ENCODE peak calls at places on chromosomes 6 and 20, in six cellular contexts. Y is Daoy, G is NCI-H2029, S is WERI-Rb-1, K is astrocyte of the cerebellum, P is posterior vena cava. N is an unnamed sample.

GRCh38 chr20:19802492-19803158 is 44.6 kb downstream of the RIN2 start:
- DNase-seq in S (peak; percentile 45), G (no peak), P (no peak), K (no peak), Y (peak; percentile 58), N (peak; percentile 73)

GRCh38 chr6:30685157-30685976 is 1.1 kb downstream of the PPP1R18 start:
- DNase-seq in P (peak; percentile 80), S (no peak), G (no peak), K (no peak), Y (peak; percentile 56), N (peak; percentile 58)

GRCh38 chr6:163958646-163959045 is 544.1 kb downstream of the QKI start:
- DNase-seq in K (peak; percentile 74), G (no peak), Y (peak; percentile 66), S (no peak), P (no peak), N (no peak)

GRCh38 chr6:126919947-126920346 is 198.5 kb upstream of the RSPO3 start:
- DNase-seq in P (no peak), Y (no peak), G (no peak), K (peak; percentile 41), S (no peak), N (no peak)

GRCh38 chr6:16184129-16184528 is 54.3 kb upstream of the GMPR start:
- DNase-seq in Y (peak; percentile 51), P (peak; percentile 78), K (no peak), S (peak; percentile 87), G (no peak), N (peak; percentile 67)

GRCh38 chr20:5353624-5354496 is 37.1 kb upstream of the PROKR2 start:
- DNase-seq in P (no peak), S (no peak), K (no peak), G (no peak), Y (peak; percentile 11), N (no peak)

GRCh38 chr20:24951536-24952047 is 2.5 kb downstream of the CST7 start:
- DNase-seq in G (no peak), S (no peak), Y (no peak), P (peak; percentile 53), K (no peak), N (no peak)

GRCh38 chr6:79031821-79032590 is 46.0 kb downstream of the PHIP start:
- DNase-seq in P (no peak), G (no peak), Y (peak; percentile 60), S (no peak), K (peak; percentile 89), N (no peak)

GRCh38 chr6:15017251-15017650 is 228.6 kb upstream of the JARID2 start:
- DNase-seq in Y (peak; percentile 25), K (no peak), G (no peak), P (no peak), S (no peak), N (no peak)

GRCh38 chr6:150369408-150369807 is 596 bp downstream of the IYD start:
- DNase-seq in K (no peak), S (no peak), Y (no peak), G (no peak), P (no peak), N (no peak)

GRCh38 chr20:43529457-43530153 is 22.1 kb downstream of the L3MBTL1 start:
- DNase-seq in S (no peak), Y (no peak), K (no peak), P (no peak), G (no peak), N (no peak)

GRCh38 chr6:15907914-15908518 is 220.9 kb upstream of the MYLIP start:
- DNase-seq in P (no peak), G (peak; percentile 39), K (no peak), Y (no peak), S (no peak), N (no peak)